ENCODE peak calls at places on chromosomes 11 and 22, in nine cellular contexts. One of them, this sample, is unnamed.

GRCh38 chr11:57482782-57483569 is 22.6 kb downstream of the RTN4RL2 start:
- DNase-seq in IMR-90: peak; percentile 21
- DNase-seq in PC-3: peak; percentile 32
- DNase-seq in GM23338: peak; percentile 88
- DNase-seq in A549: peak; percentile 72
- DNase-seq in SK-N-SH: peak; percentile 96
- DNase-seq in heart right ventricle: peak; percentile 46
- DNase-seq in cardiac muscle cell: peak; percentile 74
- DNase-seq in uterus: no peak
- DNase-seq in this sample: peak; percentile 69

GRCh38 chr11:27210509-27210908 is 152.5 kb downstream of the CCDC34 start:
- DNase-seq in IMR-90: no peak
- DNase-seq in cardiac muscle cell: no peak
- DNase-seq in heart right ventricle: no peak
- DNase-seq in A549: no peak
- DNase-seq in SK-N-SH: no peak
- DNase-seq in uterus: no peak
- DNase-seq in GM23338: no peak
- DNase-seq in PC-3: no peak
- DNase-seq in this sample: no peak

GRCh38 chr11:46491661-46492331 is 100.2 kb upstream of the CHRM4 start:
- DNase-seq in PC-3: no peak
- DNase-seq in SK-N-SH: no peak
- DNase-seq in uterus: no peak
- DNase-seq in cardiac muscle cell: no peak
- DNase-seq in A549: no peak
- DNase-seq in heart right ventricle: no peak
- DNase-seq in IMR-90: peak; percentile 20
- DNase-seq in GM23338: no peak
- DNase-seq in this sample: no peak

GRCh38 chr11:79018371-79018849 is 422.4 kb downstream of the TENM4 start:
- DNase-seq in IMR-90: peak; percentile 97
- DNase-seq in uterus: peak; percentile 72
- DNase-seq in GM23338: no peak
- DNase-seq in SK-N-SH: peak; percentile 65
- DNase-seq in cardiac muscle cell: no peak
- DNase-seq in A549: no peak
- DNase-seq in PC-3: peak; percentile 89
- DNase-seq in heart right ventricle: no peak
- DNase-seq in this sample: peak; percentile 86

GRCh38 chr11:65355013-65355775 is 643 bp downstream of the TIGD3 start:
- DNase-seq in heart right ventricle: peak; percentile 38
- DNase-seq in GM23338: peak; percentile 64
- DNase-seq in cardiac muscle cell: peak; percentile 53
- DNase-seq in SK-N-SH: peak; percentile 87
- DNase-seq in PC-3: peak; percentile 11
- DNase-seq in uterus: no peak
- DNase-seq in IMR-90: no peak
- DNase-seq in A549: peak; percentile 37
- DNase-seq in this sample: peak; percentile 52

GRCh38 chr11:6617315-6617781 is 1.9 kb downstream of the TPP1 start:
- DNase-seq in IMR-90: no peak
- DNase-seq in PC-3: no peak
- DNase-seq in SK-N-SH: no peak
- DNase-seq in heart right ventricle: no peak
- DNase-seq in GM23338: no peak
- DNase-seq in A549: no peak
- DNase-seq in cardiac muscle cell: no peak
- DNase-seq in uterus: peak; percentile 18
- DNase-seq in this sample: no peak

GRCh38 chr11:114346709-114347141 is 50.5 kb downstream of the NNMT start:
- DNase-seq in IMR-90: no peak
- DNase-seq in A549: no peak
- DNase-seq in GM23338: no peak
- DNase-seq in PC-3: peak; percentile 44
- DNase-seq in cardiac muscle cell: no peak
- DNase-seq in uterus: no peak
- DNase-seq in heart right ventricle: no peak
- DNase-seq in SK-N-SH: no peak
- DNase-seq in this sample: no peak

GRCh38 chr22:35230839-35231584 is 26.3 kb upstream of the HMGXB4 start:
- DNase-seq in IMR-90: no peak
- DNase-seq in PC-3: peak; percentile 29
- DNase-seq in SK-N-SH: peak; percentile 7
- DNase-seq in GM23338: no peak
- DNase-seq in cardiac muscle cell: no peak
- DNase-seq in heart right ventricle: no peak
- DNase-seq in A549: no peak
- DNase-seq in uterus: no peak
- DNase-seq in this sample: peak; percentile 49

GRCh38 chr11:117995472-117995871 is 9.3 kb downstream of the IL10RA start:
- DNase-seq in SK-N-SH: no peak
- DNase-seq in GM23338: no peak
- DNase-seq in heart right ventricle: no peak
- DNase-seq in PC-3: no peak
- DNase-seq in A549: no peak
- DNase-seq in IMR-90: no peak
- DNase-seq in uterus: no peak
- DNase-seq in cardiac muscle cell: no peak
- DNase-seq in this sample: no peak

GRCh38 chr11:113781682-113782081 is 2.1 kb downstream of the CLDN25 start:
- DNase-seq in heart right ventricle: no peak
- DNase-seq in PC-3: peak; percentile 26
- DNase-seq in SK-N-SH: no peak
- DNase-seq in GM23338: peak; percentile 47
- DNase-seq in A549: no peak
- DNase-seq in uterus: no peak
- DNase-seq in cardiac muscle cell: peak; percentile 30
- DNase-seq in IMR-90: no peak
- DNase-seq in this sample: no peak

GRCh38 chr11:57473208-57473930 is 13.0 kb downstream of the RTN4RL2 start:
- DNase-seq in A549: no peak
- DNase-seq in uterus: no peak
- DNase-seq in SK-N-SH: peak; percentile 45
- DNase-seq in GM23338: no peak
- DNase-seq in heart right ventricle: no peak
- DNase-seq in PC-3: no peak
- DNase-seq in IMR-90: no peak
- DNase-seq in cardiac muscle cell: no peak
- DNase-seq in this sample: no peak

GRCh38 chr11:45663486-45664375 is 1.7 kb downstream of the CHST1 start:
- DNase-seq in GM23338: no peak
- DNase-seq in A549: no peak
- DNase-seq in SK-N-SH: no peak
- DNase-seq in PC-3: peak; percentile 3
- DNase-seq in heart right ventricle: no peak
- DNase-seq in cardiac muscle cell: no peak
- DNase-seq in uterus: no peak
- DNase-seq in IMR-90: peak; percentile 11
- DNase-seq in this sample: no peak

GRCh38 chr11:2660357-2660939 is 39.3 kb downstream of the KCNQ1OT1 start:
- DNase-seq in heart right ventricle: no peak
- DNase-seq in cardiac muscle cell: no peak
- DNase-seq in PC-3: no peak
- DNase-seq in uterus: no peak
- DNase-seq in IMR-90: no peak
- DNase-seq in A549: no peak
- DNase-seq in GM23338: no peak
- DNase-seq in SK-N-SH: no peak
- DNase-seq in this sample: no peak

GRCh38 chr11:45102810-45103621 is 43.4 kb upstream of the PRDM11 start:
- DNase-seq in cardiac muscle cell: peak; percentile 75
- DNase-seq in IMR-90: peak; percentile 88
- DNase-seq in uterus: peak; percentile 47
- DNase-seq in heart right ventricle: peak; percentile 57
- DNase-seq in PC-3: peak; percentile 84
- DNase-seq in A549: peak; percentile 74
- DNase-seq in SK-N-SH: peak; percentile 87
- DNase-seq in GM23338: peak; percentile 84
- DNase-seq in this sample: peak; percentile 51

GRCh38 chr22:29309332-29310064 is 3.0 kb downstream of the GAS2L1 start:
- DNase-seq in PC-3: peak; percentile 25
- DNase-seq in SK-N-SH: peak; percentile 66
- DNase-seq in uterus: peak; percentile 47
- DNase-seq in A549: no peak
- DNase-seq in IMR-90: no peak
- DNase-seq in GM23338: no peak
- DNase-seq in heart right ventricle: peak; percentile 79
- DNase-seq in cardiac muscle cell: peak; percentile 51
- DNase-seq in this sample: no peak

DNA sequence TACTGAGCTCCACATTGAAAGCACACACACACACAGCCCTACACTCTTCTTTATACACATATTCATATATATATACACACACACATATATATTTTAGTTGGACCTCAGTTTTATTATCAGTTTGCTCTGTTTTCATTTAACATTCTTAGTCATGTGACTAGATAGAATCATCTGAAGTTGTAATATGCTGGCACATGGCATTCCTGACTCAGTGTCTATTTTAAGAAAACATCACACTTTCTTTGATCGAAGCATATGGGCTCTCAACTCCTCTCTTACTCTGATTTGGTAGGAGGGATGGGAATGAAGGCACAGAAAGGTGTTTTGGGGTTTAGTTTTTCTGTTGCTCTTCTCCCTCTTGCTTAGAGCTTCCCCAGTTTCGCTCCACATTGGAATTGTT is 24.8 kb downstream of the AMOTL1 start:
- DNase-seq in PC-3: no peak
- DNase-seq in heart right ventricle: no peak
- DNase-seq in GM23338: no peak
- DNase-seq in cardiac muscle cell: no peak
- DNase-seq in A549: no peak
- DNase-seq in uterus: no peak
- DNase-seq in IMR-90: peak; percentile 65
- DNase-seq in SK-N-SH: no peak
- DNase-seq in this sample: no peak
- H3K4me1 ChIP-seq in PC-3: peaks cover 86% of the 10 kb centered on the region
- H3K4me1 ChIP-seq in heart right ventricle: peaks cover 75% of the 10 kb centered on the region
- H3K4me1 ChIP-seq in GM23338: no peaks in the 10 kb centered on the region
- H3K4me1 ChIP-seq in cardiac muscle cell: no peaks in the 10 kb centered on the region
- H3K4me1 ChIP-seq in A549: peaks cover 35% of the 10 kb centered on the region
- H3K4me1 ChIP-seq in uterus: peaks cover 3% of the 10 kb centered on the region
- H3K4me1 ChIP-seq in IMR-90: peaks cover 40% of the 10 kb centered on the region
- H3K4me1 ChIP-seq in SK-N-SH: peaks cover 58% of the 10 kb centered on the region
- H3K4me1 ChIP-seq in this sample: peaks cover 15% of the 10 kb centered on the region

DNA sequence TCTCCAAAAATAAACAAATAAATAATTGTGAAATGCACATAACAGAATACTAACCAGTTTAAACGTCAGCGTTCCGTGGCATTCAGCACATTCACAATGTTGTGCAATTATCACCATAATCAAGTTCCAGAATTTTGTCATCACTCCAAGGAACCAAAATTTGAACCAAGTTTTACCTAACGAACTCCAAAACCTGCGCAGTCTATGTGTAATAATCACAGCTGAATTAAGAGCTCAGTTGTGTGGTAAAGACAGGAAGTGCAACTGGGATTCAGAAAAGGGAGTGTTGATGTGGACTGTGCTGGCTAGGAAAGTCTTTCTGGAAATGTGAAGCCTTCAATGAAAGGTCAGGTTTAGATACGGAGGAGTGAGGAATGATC is 5.4 kb upstream of the MCAM start:
- DNase-seq in A549: no peak
- DNase-seq in GM23338: no peak
- DNase-seq in SK-N-SH: no peak
- DNase-seq in heart right ventricle: no peak
- DNase-seq in PC-3: peak; percentile 48
- DNase-seq in uterus: peak; percentile 11
- DNase-seq in IMR-90: no peak
- DNase-seq in cardiac muscle cell: no peak
- DNase-seq in this sample: no peak
- TF ChIP-seq CTCF in A549: no peak
- TF ChIP-seq CTCF in GM23338: peak; percentile 13
- TF ChIP-seq CTCF in SK-N-SH: no peak
- TF ChIP-seq CTCF in heart right ventricle: no peak
- TF ChIP-seq CTCF in PC-3: no peak
- TF ChIP-seq CTCF in uterus: no peak
- TF ChIP-seq CTCF in IMR-90: no peak
- TF ChIP-seq CTCF in cardiac muscle cell: no peak
- TF ChIP-seq CTCF in this sample: no peak

DNA sequence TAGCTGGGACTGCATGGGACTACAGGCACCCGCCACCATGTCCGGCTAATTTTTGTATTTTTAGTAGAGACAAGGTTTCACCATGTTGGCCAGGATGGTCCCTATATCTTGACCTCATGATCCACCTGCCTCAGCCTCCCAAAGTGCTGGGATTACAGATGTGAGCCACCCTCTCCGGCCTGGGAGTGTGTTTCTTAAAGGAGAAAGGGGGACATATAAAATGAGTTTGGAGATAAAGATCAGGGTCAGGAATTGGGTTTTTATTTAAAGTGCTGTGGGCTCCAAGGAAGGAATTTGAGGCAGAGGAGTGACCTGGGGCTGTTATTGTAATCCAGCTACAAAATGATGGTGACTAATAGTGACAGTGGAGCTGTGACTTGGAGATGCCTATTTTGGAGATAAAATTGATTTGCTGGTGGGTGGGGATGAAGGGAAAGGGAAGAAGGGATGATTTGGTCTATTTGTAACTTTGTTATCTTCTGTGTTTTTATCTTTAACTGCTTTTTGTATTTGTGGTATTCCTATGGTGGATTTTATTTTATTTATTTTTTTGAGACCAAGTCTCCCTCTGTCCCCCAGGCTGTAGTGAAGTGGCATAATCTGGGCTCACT is 5.0 kb downstream of the CRKL start:
- DNase-seq in GM23338: no peak
- DNase-seq in uterus: no peak
- DNase-seq in cardiac muscle cell: no peak
- DNase-seq in SK-N-SH: no peak
- DNase-seq in IMR-90: no peak
- DNase-seq in PC-3: peak; percentile 38
- DNase-seq in heart right ventricle: no peak
- DNase-seq in A549: no peak
- DNase-seq in this sample: no peak
- H3K4me1 ChIP-seq in GM23338: peaks cover 45% of the 10 kb centered on the region
- H3K4me1 ChIP-seq in uterus: peaks cover 3% of the 10 kb centered on the region
- H3K4me1 ChIP-seq in cardiac muscle cell: peaks cover 25% of the 10 kb centered on the region
- H3K4me1 ChIP-seq in SK-N-SH: peaks cover 13% of the 10 kb centered on the region
- H3K4me1 ChIP-seq in IMR-90: peaks cover 4% of the 10 kb centered on the region
- H3K4me1 ChIP-seq in PC-3: peaks cover 14% of the 10 kb centered on the region
- H3K4me1 ChIP-seq in heart right ventricle: peaks cover 40% of the 10 kb centered on the region
- H3K4me1 ChIP-seq in A549: peaks cover 27% of the 10 kb centered on the region
- H3K4me1 ChIP-seq in this sample: no peaks in the 10 kb centered on the region

DNA sequence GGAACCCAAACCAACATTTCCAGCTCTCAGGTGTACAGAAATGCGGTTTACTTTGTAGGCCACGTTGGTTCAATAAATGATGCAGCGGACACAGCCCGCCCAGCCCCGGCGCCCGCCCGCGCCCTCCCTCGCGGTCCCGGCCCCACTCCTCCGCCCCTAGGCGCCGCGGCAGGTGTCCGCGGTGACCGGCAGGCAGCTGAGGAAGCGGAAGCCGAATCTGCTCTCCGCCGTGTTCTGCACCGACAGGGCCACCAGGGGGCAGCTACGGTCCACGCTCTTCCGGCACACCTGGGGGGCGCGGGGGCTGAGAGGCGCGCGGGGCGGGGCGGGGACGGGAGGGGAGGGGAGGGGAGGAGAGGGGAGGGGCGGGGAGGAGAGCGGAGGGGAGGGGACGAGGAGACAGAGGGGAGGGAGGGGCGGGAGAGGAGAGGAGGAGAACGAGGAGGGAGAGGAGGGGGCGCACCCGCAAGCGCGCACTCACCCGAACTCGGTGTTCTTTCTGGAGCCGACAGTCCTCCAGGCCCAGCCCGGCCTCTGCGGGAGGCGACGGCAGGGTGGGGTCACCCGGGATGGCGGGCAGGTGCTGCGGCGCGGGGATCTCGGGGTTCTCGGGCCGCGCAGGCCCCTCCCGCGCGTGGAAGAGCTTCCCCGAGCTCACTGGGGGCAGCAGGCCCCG is 5.6 kb downstream of the LMNTD2 start:
- DNase-seq in SK-N-SH: peak; percentile 92
- DNase-seq in cardiac muscle cell: peak; percentile 89
- DNase-seq in heart right ventricle: peak; percentile 64
- DNase-seq in uterus: no peak
- DNase-seq in GM23338: peak; percentile 96
- DNase-seq in IMR-90: no peak
- DNase-seq in A549: peak; percentile 69
- DNase-seq in PC-3: peak; percentile 81
- DNase-seq in this sample: peak; percentile 55
- TF ChIP-seq CTCF in SK-N-SH: peak; percentile 43
- TF ChIP-seq CTCF in cardiac muscle cell: peak; percentile 39
- TF ChIP-seq CTCF in heart right ventricle: peak; percentile 52
- TF ChIP-seq CTCF in uterus: peak; percentile 45
- TF ChIP-seq CTCF in GM23338: peak; percentile 47
- TF ChIP-seq CTCF in IMR-90: peak; percentile 50
- TF ChIP-seq CTCF in A549: peak; percentile 52
- TF ChIP-seq CTCF in PC-3: peak; percentile 45
- TF ChIP-seq CTCF in this sample: peak; percentile 33